ENCODE peak calls at places on chromosomes 5 and 9, in nine cellular contexts. H is NCI-H1092, R is glomerular endothelial cell, Z is aorta, O is GDM1, G is mucosa of descending colon, A is stomach, T is NCI-H748 treated with DMSO at 0.1 percent for 48 hours, Y is cerebellum. X is an unnamed sample.

GRCh38 chr9:98045234-98046160 is 11.0 kb upstream of the NANS start:
- DNase-seq in H (no peak), R (no peak), Z (no peak), O (peak; percentile 82), G (no peak), A (no peak), T (no peak), Y (no peak), X (no peak)

GRCh38 chr5:15579193-15579990 is 79.4 kb downstream of the FBXL7 start:
- DNase-seq in H (no peak), R (no peak), Z (no peak), O (no peak), G (no peak), A (no peak), T (no peak), Y (no peak), X (no peak)

GRCh38 chr5:43227655-43228054 is 35.6 kb downstream of the NIM1K start:
- DNase-seq in H (no peak), R (peak; percentile 42), Z (no peak), O (no peak), G (no peak), A (no peak), T (no peak), Y (no peak), X (no peak)

GRCh38 chr5:146176805-146177204 is 5.6 kb downstream of the LARS1 start:
- DNase-seq in H (no peak), R (no peak), Z (no peak), O (no peak), G (no peak), A (no peak), T (no peak), Y (no peak), X (no peak)

GRCh38 chr9:5843450-5844249 is 10.7 kb upstream of the ERMP1 start:
- DNase-seq in H (peak; percentile 79), R (peak; percentile 29), Z (no peak), O (no peak), G (no peak), A (no peak), T (peak; percentile 62), Y (no peak), X (no peak)

GRCh38 chr9:87464110-87464991 is 33.3 kb upstream of the DAPK1 start:
- DNase-seq in H (no peak), R (peak; percentile 10), Z (no peak), O (no peak), G (no peak), A (no peak), T (no peak), Y (no peak), X (no peak)

GRCh38 chr5:72268753-72269410 is 51.2 kb downstream of the MRPS27 start:
- DNase-seq in H (no peak), R (no peak), Z (no peak), O (no peak), G (peak; percentile 77), A (peak; percentile 34), T (peak; percentile 39), Y (peak; percentile 44), X (no peak)

GRCh38 chr5:32446660-32447059 is 2.1 kb upstream of the ZFR start:
- DNase-seq in H (no peak), R (no peak), Z (no peak), O (no peak), G (peak; percentile 65), A (peak; percentile 43), T (no peak), Y (no peak), X (no peak)

GRCh38 chr9:3271581-3271980 is 254.2 kb downstream of the RFX3 start:
- DNase-seq in H (no peak), R (no peak), Z (no peak), O (no peak), G (no peak), A (no peak), T (no peak), Y (no peak), X (no peak)

GRCh38 chr9:127779136-127779981 is 893 bp upstream of the SH2D3C start:
- DNase-seq in H (no peak), R (no peak), Z (no peak), O (peak; percentile 37), G (peak; percentile 52), A (no peak), T (no peak), Y (no peak), X (no peak)

GRCh38 chr9:125763373-125763772 is 16.2 kb downstream of the PBX3 start:
- DNase-seq in H (peak; percentile 96), R (no peak), Z (no peak), O (no peak), G (no peak), A (no peak), T (peak; percentile 99), Y (no peak), X (no peak)

GRCh38 chr5:116479776-116480675 is 94.6 kb downstream of the SEMA6A start:
- DNase-seq in H (no peak), R (no peak), Z (no peak), O (no peak), G (no peak), A (no peak), T (no peak), Y (peak; percentile 33), X (no peak)

GRCh38 chr5:32664523-32664922 is 46.6 kb upstream of the NPR3 start:
- DNase-seq in H (no peak), R (no peak), Z (no peak), O (no peak), G (no peak), A (no peak), T (no peak), Y (no peak), X (no peak)

X was measured in Panc1.